ENCODE peak calls at places on chromosomes 4 and X, in ten cellular contexts. L is SK-N-SH, J is lower leg skin, M is endothelial cell, B is DMS79, F is heart right ventricle, S is NCI-H1694 treated with DMSO at 0.1 percent for 48 hours, A is HFFc6, G is ACHN, K is HT1080. D is an unnamed sample.
A peak's percentile ranks its signal among the peaks of the same experiment; 100 is the strongest.

GRCh38 chr4:168128601-168129000 is 36.3 kb downstream of the ANXA10 start:
- DNase-seq in L (no peak), J (no peak), M (no peak), B (no peak), F (no peak), S (no peak), A (no peak), G (no peak), K (no peak), D (no peak)

GRCh38 chrX:108090474-108091265 is 672 bp downstream of the PSMD10 start:
- DNase-seq in L (no peak), J (no peak), M (no peak), B (no peak), F (no peak), S (no peak), A (peak; percentile 61), G (peak; percentile 22), K (peak; percentile 0), D (no peak)

GRCh38 chr4:99816611-99817309 is at the start of gene DAPP1:
- DNase-seq in L (no peak), J (peak; percentile 91), M (no peak), B (no peak), F (peak; percentile 13), S (no peak), A (no peak), G (no peak), K (no peak), D (peak; percentile 0)

GRCh38 chrX:40262641-40263560 is 165.1 kb upstream of the BCOR start:
- DNase-seq in L (no peak), J (no peak), M (no peak), B (no peak), F (no peak), S (no peak), A (peak; percentile 42), G (peak; percentile 25), K (peak; percentile 27), D (no peak)

GRCh38 chr4:2220016-2220620 is 21.8 kb downstream of the HAUS3 start:
- DNase-seq in L (peak; percentile 63), J (peak; percentile 91), M (peak; percentile 80), B (no peak), F (peak; percentile 59), S (peak; percentile 73), A (peak; percentile 71), G (peak; percentile 60), K (peak; percentile 55), D (peak; percentile 11)

GRCh38 chr4:89704651-89705395 is 132.1 kb downstream of the SNCA start:
- DNase-seq in L (no peak), J (no peak), M (no peak), B (no peak), F (no peak), S (peak; percentile 44), A (no peak), G (no peak), K (no peak), D (no peak)

GRCh38 chr4:168199262-168199957 is 107.1 kb downstream of the ANXA10 start:
- DNase-seq in L (no peak), J (no peak), M (no peak), B (no peak), F (no peak), S (no peak), A (no peak), G (no peak), K (no peak), D (no peak)

GRCh38 chr4:20354120-20354519 is 102.4 kb downstream of the SLIT2 start:
- DNase-seq in L (no peak), J (no peak), M (no peak), B (peak; percentile 38), F (no peak), S (no peak), A (no peak), G (peak; percentile 9), K (peak; percentile 3), D (no peak)

GRCh38 chrX:77564824-77565223 is 117.6 kb downstream of the FGF16 start:
- DNase-seq in L (no peak), J (no peak), M (no peak), B (no peak), F (no peak), S (no peak), A (no peak), G (no peak), K (peak; percentile 4), D (no peak)

GRCh38 chrX:123860983-123861382 is 1.1 kb downstream of the XIAP start:
- DNase-seq in L (no peak), J (no peak), M (no peak), B (peak; percentile 5), F (no peak), S (peak; percentile 11), A (no peak), G (peak; percentile 8), K (no peak), D (no peak)

GRCh38 chr4:166733686-166734085 is 500.6 kb downstream of the SPOCK3 start:
- DNase-seq in L (no peak), J (no peak), M (no peak), B (no peak), F (no peak), S (no peak), A (no peak), G (no peak), K (no peak), D (no peak)

GRCh38 chrX:48475295-48475694 is 704 bp upstream of the FTSJ1 start:
- DNase-seq in L (peak; percentile 51), J (no peak), M (no peak), B (no peak), F (no peak), S (no peak), A (no peak), G (no peak), K (no peak), D (no peak)

GRCh38 chr4:159705334-159705733 is 602.5 kb downstream of the RAPGEF2 start:
- DNase-seq in L (no peak), J (no peak), M (no peak), B (no peak), F (no peak), S (no peak), A (no peak), G (no peak), K (no peak), D (no peak)

GRCh38 chr4:161762796-161763195 is 401.0 kb downstream of the FSTL5 start:
- DNase-seq in L (no peak), J (no peak), M (no peak), B (no peak), F (no peak), S (no peak), A (no peak), G (no peak), K (peak; percentile 46), D (no peak)

GRCh38 chrX:68647156-68647957 is at the start of gene STARD8:
- DNase-seq in L (peak; percentile 75), J (peak; percentile 85), M (peak; percentile 22), B (no peak), F (peak; percentile 15), S (no peak), A (peak; percentile 60), G (peak; percentile 77), K (peak; percentile 81), D (no peak)

GRCh38 chrX:153673398-153674218 is at the start of gene PNCK:
- DNase-seq in L (peak; percentile 71), J (peak; percentile 54), M (no peak), B (no peak), F (no peak), S (no peak), A (no peak), G (no peak), K (no peak), D (no peak)

GRCh38 chr4:80189581-80189955 is 7.7 kb upstream of the PRDM8 start:
- DNase-seq in L (no peak), J (no peak), M (no peak), B (no peak), F (no peak), S (no peak), A (no peak), G (no peak), K (no peak), D (no peak)

GRCh38 chr4:107988763-107989035 is 990 bp upstream of the HADH start:
- DNase-seq in L (no peak), J (no peak), M (no peak), B (peak; percentile 0), F (no peak), S (no peak), A (no peak), G (no peak), K (no peak), D (no peak)

GRCh38 chr4:142095886-142096605 is 459.7 kb downstream of the IL15 start:
- DNase-seq in L (no peak), J (no peak), M (no peak), B (no peak), F (no peak), S (no peak), A (peak; percentile 96), G (peak; percentile 93), K (peak; percentile 89), D (no peak)

GRCh38 chr4:20192754-20193521 is 58.8 kb upstream of the SLIT2 start:
- DNase-seq in L (no peak), J (no peak), M (no peak), B (no peak), F (no peak), S (no peak), A (no peak), G (no peak), K (peak; percentile 33), D (no peak)

GRCh38 chr4:85474818-85475630 is at the start of gene ARHGAP24:
- DNase-seq in L (peak; percentile 68), J (peak; percentile 95), M (peak; percentile 61), B (peak; percentile 94), F (peak; percentile 83), S (no peak), A (peak; percentile 95), G (no peak), K (no peak), D (peak; percentile 53)

GRCh38 chrX:123153846-123154335 is 30.2 kb upstream of the GRIA3 start:
- DNase-seq in L (no peak), J (no peak), M (no peak), B (no peak), F (no peak), S (no peak), A (no peak), G (no peak), K (peak; percentile 15), D (no peak)

GRCh38 chrX:7283741-7284140 is 135.8 kb upstream of the PUDP start:
- DNase-seq in L (no peak), J (no peak), M (no peak), B (no peak), F (no peak), S (no peak), A (no peak), G (no peak), K (no peak), D (no peak)

GRCh38 chr4:17580969-17581368 is 4.0 kb downstream of the LAP3 start:
- DNase-seq in L (no peak), J (no peak), M (no peak), B (no peak), F (no peak), S (no peak), A (no peak), G (no peak), K (peak; percentile 69), D (no peak)

GRCh38 chr4:10584042-10584441 is 100.5 kb downstream of the CLNK start:
- DNase-seq in L (no peak), J (peak; percentile 68), M (no peak), B (no peak), F (peak; percentile 35), S (no peak), A (peak; percentile 49), G (peak; percentile 66), K (peak; percentile 70), D (no peak)

GRCh38 chr4:44479731-44480130 is 31.1 kb upstream of the KCTD8 start:
- DNase-seq in L (no peak), J (no peak), M (no peak), B (no peak), F (no peak), S (no peak), A (no peak), G (no peak), K (no peak), D (no peak)

GRCh38 chrX:155611302-155611701 is 1.4 kb downstream of the TMLHE start:
- DNase-seq in L (no peak), J (no peak), M (no peak), B (no peak), F (no peak), S (no peak), A (no peak), G (no peak), K (no peak), D (no peak)

D was measured in GOT3.